ENCODE peak calls at places on chromosomes 7 and 10, in five cellular contexts. Z is adrenal gland, C is fibroblast of villous mesenchyme, S is lower leg skin, U is Caco-2. G is an unnamed sample.

GRCh38 chr10:86368046-86368445 is 1.5 kb upstream of the GRID1 start:
- DNase-seq in C (no peak), U (peak), S (peak), Z (peak), G (no peak)

GRCh38 chr7:83457022-83457892 is 191.7 kb downstream of the SEMA3E start:
- DNase-seq in C (no peak), Z (no peak), U (no peak), S (no peak), G (no peak)

GRCh38 chr7:36474283-36475010 is 84.8 kb downstream of the ANLN start:
- DNase-seq in Z (no peak), C (peak), S (no peak), U (no peak), G (no peak)

GRCh38 chr10:124087672-124088634 is 5.4 kb downstream of the CHST15 start:
- DNase-seq in U (no peak), S (no peak), C (no peak), Z (no peak), G (no peak)

GRCh38 chr10:125343118-125343752 is 182.9 kb upstream of the CTBP2 start:
- DNase-seq in U (no peak), C (peak), Z (no peak), S (no peak), G (peak)

GRCh38 chr7:71488308-71488707 is 356.4 kb downstream of the GALNT17 start:
- DNase-seq in S (no peak), C (peak), U (no peak), Z (no peak), G (no peak)

GRCh38 chr10:71263376-71263775 is 51.0 kb downstream of the UNC5B start:
- DNase-seq in C (no peak), S (no peak), U (no peak), Z (no peak), G (no peak)

GRCh38 chr10:84429926-84430520 is 101.6 kb downstream of the CCSER2 start:
- DNase-seq in U (peak), C (peak), Z (peak), S (no peak), G (peak)

GRCh38 chr10:49323171-49323895 is 24.4 kb downstream of the C10orf71 start:
- DNase-seq in Z (no peak), U (no peak), S (peak), C (no peak), G (no peak)

GRCh38 chr10:94264085-94264484 is 98.7 kb downstream of the NOC3L start:
- DNase-seq in U (no peak), Z (no peak), S (no peak), C (no peak), G (no peak)

GRCh38 chr10:133347636-133348517 is 704 bp downstream of the PRAP1 start:
- DNase-seq in C (no peak), S (no peak), U (peak), Z (no peak), G (no peak)

GRCh38 chr10:14416308-14416700 is 85.6 kb upstream of the FRMD4A start:
- DNase-seq in Z (no peak), S (no peak), U (peak), C (no peak), G (no peak)

GRCh38 chr10:97714401-97715258 is 1.1 kb downstream of the MARVELD1 start:
- DNase-seq in S (peak), Z (peak), U (peak), C (peak), G (no peak)

GRCh38 chr7:27184342-27185012 is 555 bp downstream of the HOXA11 start:
- DNase-seq in C (peak), U (peak), Z (peak), S (peak), G (no peak)

GRCh38 chr7:22591271-22591670 is 91.3 kb upstream of the STEAP1B start:
- DNase-seq in C (no peak), Z (no peak), S (no peak), U (no peak), G (no peak)

GRCh38 chr7:95113590-95113989 is 206.2 kb downstream of the PPP1R9A start:
- DNase-seq in U (no peak), S (no peak), C (no peak), Z (no peak), G (no peak)

GRCh38 chr10:114519756-114520288 is 115.5 kb upstream of the AFAP1L2 start:
- DNase-seq in C (no peak), U (no peak), Z (no peak), S (no peak), G (no peak)

GRCh38 chr10:31083765-31084184 is 52.1 kb upstream of the ZNF438 start:
- DNase-seq in U (peak), Z (peak), C (no peak), S (no peak), G (peak)

GRCh38 chr7:102891693-102892261 is 21.0 kb upstream of the LRRC17 start:
- DNase-seq in S (no peak), Z (peak), U (no peak), C (peak), G (no peak)

GRCh38 chr10:124106241-124106905 is 13.0 kb upstream of the CHST15 start:
- DNase-seq in S (no peak), Z (peak), U (no peak), C (peak), G (no peak)

GRCh38 chr7:48035967-48036478 is 680 bp downstream of the C7orf57 start:
- DNase-seq in U (no peak), C (peak), Z (peak), S (no peak), G (no peak)

GRCh38 chr7:77791956-77792355 is 6.3 kb downstream of the TMEM60 start:
- DNase-seq in U (no peak), S (no peak), Z (no peak), C (peak), G (no peak)
- H3K4me3 ChIP-seq in U (no peak), S (no peak), Z (no peak), C (no peak), G (no peak)

GRCh38 chr10:42864575-42864974 is 82.0 kb downstream of the BMS1 start:
- DNase-seq in C (peak), Z (no peak), S (no peak), U (no peak), G (no peak)

GRCh38 chr10:42868530-42868929 is 85.9 kb downstream of the BMS1 start:
- DNase-seq in S (no peak), U (peak), C (no peak), Z (no peak), G (no peak)

GRCh38 chr10:42867571-42867970 is 85.0 kb downstream of the BMS1 start:
- DNase-seq in S (no peak), U (no peak), C (no peak), Z (no peak), G (no peak)

GRCh38 chr10:42865716-42866114 is 83.1 kb downstream of the BMS1 start:
- DNase-seq in S (no peak), C (no peak), Z (no peak), U (no peak), G (no peak)

DNA sequence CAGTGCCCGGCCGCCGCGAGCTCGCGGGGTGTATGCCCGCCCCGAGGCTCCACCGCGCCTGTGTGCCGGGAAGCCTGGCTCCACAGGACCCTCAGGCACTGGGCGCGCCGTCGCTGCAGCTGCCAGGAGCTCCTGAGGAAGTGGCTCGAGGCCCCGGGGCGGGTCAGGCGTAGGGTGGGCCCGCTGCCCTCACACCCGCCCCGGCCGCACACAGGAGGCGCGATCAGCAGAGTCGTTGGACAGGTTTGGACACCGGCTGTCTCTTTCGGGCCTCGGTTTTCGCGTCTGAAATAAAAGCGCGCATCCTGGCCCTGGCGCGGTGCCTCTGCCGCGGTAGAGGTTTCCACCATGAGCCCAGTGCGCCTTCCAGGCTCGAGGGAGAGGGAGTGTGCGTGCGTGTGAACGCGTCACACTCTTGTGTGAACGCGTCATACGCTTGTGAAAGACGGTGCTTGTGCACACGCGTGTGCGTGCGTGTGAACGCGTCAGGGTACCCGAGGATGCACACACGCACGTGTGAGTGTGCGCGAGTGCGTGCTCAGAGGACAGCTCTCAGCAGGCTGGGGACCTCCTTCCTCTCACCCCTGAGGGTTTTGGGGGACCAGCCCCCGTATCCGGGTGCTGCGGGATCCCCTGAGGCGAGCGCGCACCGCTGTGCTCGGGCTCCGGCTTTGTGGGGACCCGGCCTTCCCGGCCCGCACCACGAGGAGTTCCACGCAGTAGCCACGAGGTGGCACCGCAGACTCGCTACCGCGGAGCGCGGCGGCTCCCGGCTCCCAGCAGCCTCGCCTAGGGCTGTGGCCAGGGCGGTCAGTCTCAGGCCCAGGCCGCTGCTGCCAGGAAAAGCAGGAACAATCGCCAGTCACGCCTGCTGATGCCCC is 83.8 kb downstream of the BMS1 start:
- DNase-seq in S (peak), U (peak), C (peak), Z (peak), G (peak)
- H3K4me3 ChIP-seq in S (no peak), U (peak), C (peak), Z (no peak), G (peak)

DNA sequence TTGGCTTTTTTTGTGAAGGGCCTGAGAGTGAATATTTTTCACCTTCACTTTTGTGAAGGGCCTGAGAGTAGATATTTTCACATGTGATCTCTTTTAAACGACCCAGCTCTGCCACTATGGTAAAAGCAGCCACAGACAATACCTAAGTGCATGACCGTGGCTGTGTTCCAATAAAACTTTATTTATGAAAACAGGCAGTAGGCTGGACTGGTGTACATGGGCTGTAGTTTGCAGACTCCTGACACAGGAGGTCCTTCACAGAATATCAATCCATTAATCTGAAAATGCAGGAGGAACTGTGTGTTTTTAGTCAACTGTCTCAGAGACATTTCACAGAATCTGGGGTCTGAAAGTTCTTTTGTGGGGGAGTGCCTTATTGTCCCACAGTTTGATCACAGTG is 186.9 kb downstream of the PRKCQ start:
- DNase-seq in S (no peak), Z (no peak), C (no peak), U (no peak), G (no peak)
- H3K4me3 ChIP-seq in S (no peak), Z (no peak), C (no peak), U (no peak), G (no peak)

DNA sequence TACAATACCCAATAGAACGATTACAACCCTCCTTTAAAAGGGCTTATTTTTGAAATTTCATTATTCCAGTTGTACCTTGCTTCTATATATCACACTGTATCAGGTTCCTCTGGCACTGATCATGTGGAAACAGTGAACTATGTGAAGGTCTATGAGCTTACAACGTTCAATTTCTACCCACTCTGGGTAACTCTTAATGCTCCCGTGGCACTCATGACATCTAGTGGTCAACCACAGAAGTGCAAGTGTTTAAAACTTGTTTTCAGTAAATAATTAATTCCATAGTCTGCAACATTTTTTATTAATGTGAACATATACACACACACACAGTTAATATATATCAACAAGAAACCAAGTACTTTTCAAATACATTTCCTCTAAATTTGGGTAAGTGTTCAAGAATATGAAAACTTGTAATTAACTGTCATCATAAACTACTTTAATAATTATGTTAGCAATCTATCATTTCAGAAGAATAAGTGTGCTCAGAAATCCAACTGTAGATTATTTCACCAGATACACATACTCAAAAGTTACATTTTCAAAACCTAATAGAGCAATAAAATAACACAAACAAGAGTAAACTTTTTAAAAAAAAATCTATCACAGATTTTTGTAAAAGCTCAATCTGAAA is 61.0 kb downstream of the MPP7 start:
- DNase-seq in C (peak), Z (no peak), U (no peak), S (no peak), G (peak)
- H3K4me3 ChIP-seq in C (no peak), Z (no peak), U (no peak), S (no peak), G (no peak)

DNA sequence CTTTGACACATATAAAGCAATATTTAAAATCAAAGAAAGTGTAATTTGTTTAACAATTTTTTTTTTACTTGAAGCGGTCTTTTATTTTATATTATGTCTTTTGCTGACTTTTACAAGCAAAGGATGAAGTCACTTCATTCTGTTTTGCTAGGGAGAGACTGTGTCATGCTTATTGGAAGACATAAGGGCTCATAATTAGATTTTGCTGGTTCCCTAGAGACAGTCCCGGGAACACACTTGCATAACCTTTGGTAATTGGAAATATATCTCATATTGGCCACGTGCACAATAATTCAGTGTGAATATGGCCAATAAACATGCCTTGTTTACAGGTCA is 448 bp upstream of the NET1 start:
- DNase-seq in C (peak), Z (no peak), U (no peak), S (no peak), G (no peak)
- H3K4me3 ChIP-seq in C (peak), Z (peak), U (peak), S (no peak), G (no peak)

DNA sequence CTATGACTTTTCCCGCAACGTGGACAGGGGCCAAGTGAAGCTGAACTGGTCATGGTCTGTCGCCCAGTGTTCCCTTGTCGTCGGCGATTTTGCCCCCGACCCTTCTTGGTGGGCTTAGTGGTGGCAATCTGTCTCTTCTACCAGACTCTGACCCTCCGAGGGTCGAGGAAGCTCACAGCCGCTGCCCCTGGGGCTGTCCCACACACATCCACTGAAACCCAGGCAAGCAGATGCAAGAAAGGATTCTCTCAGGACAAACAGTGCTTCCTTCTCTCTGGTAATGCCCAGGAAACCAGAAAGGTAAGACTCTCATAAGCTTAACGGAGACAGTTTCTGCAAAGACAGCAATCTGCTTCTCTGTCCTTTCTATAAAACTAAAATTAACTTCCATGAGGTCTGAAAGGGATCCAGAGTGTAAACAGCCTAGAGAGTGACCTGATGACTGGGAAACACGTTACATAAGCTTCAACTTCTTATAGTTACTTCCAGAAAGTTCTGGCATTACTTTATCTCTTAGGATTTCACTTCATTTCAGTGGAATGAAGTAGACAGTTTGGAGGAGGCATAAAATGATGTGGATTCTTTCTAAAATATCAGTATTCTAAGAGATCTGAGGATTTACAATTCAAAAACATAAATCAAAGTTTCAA is 1.2 kb downstream of the CPED1 start:
- DNase-seq in U (no peak), Z (no peak), C (no peak), S (peak), G (no peak)
- H3K4me3 ChIP-seq in U (no peak), Z (peak), C (peak), S (peak), G (no peak)

G was measured in iPS DF 6.9.